ENCODE peak calls at places on chromosome 22, in seven cellular contexts. C is fibroblast of lung; L is activated CD8-positive, alpha-beta T cell treated with anti-CD3 and anti-CD28 coated beads for 36 hours; T is HFF-Myc; Z is hippocampal formation; J is mesothelial cell of epicardium; I is HTR-8/SVneo. O is an unnamed sample.

GRCh38 chr22:37279469-37279868 is 2.8 kb upstream of the CYTH4 start:
- DNase-seq in C (no peak), L (no peak), T (no peak), Z (no peak), J (no peak), I (no peak), O (no peak)

GRCh38 chr22:23072035-23072910 is 2.0 kb downstream of the GNAZ start:
- DNase-seq in C (no peak), L (no peak), T (no peak), Z (no peak), J (no peak), I (no peak), O (no peak)

GRCh38 chr22:50225200-50225969 is 19.4 kb downstream of the TUBGCP6 start:
- DNase-seq in C (no peak), L (no peak), T (no peak), Z (no peak), J (no peak), I (no peak), O (no peak)

GRCh38 chr22:30178180-30179126 is 68.1 kb downstream of the LIF start:
- DNase-seq in C (no peak), L (peak; percentile 76), T (no peak), Z (no peak), J (no peak), I (no peak), O (no peak)

GRCh38 chr22:46865052-46865434 is 102.6 kb downstream of the TBC1D22A start:
- DNase-seq in C (no peak), L (no peak), T (no peak), Z (no peak), J (no peak), I (no peak), O (no peak)

GRCh38 chr22:29872145-29872893 is 10.7 kb upstream of the MTMR3 start:
- DNase-seq in C (no peak), L (no peak), T (no peak), Z (no peak), J (no peak), I (no peak), O (peak; percentile 46)

GRCh38 chr22:35742342-35743100 is 24.8 kb downstream of the APOL5 start:
- DNase-seq in C (peak; percentile 76), L (no peak), T (peak; percentile 59), Z (no peak), J (no peak), I (peak; percentile 28), O (no peak)

GRCh38 chr22:49351761-49352221 is 475.9 kb downstream of the BRD1 start:
- DNase-seq in C (no peak), L (no peak), T (no peak), Z (no peak), J (peak; percentile 33), I (no peak), O (no peak)

GRCh38 chr22:39520874-39521857 is 804 bp downstream of the ATF4 start:
- DNase-seq in C (peak; percentile 84), L (peak; percentile 78), T (no peak), Z (no peak), J (peak; percentile 74), I (no peak), O (no peak)

O was measured in H1.